ENCODE peak calls at places on chromosomes 13 and 19, in seven cellular contexts. W is amygdala, K is MM.1S, B is SW 1271, H is DMS153, N is left ventricle myocardium superior, A is C1 segment of cervical spinal cord. X is an unnamed sample.

GRCh38 chr13:110414283-110414682 is 107.2 kb downstream of the COL4A2 start:
- DNase-seq in A (no peak), H (no peak), W (no peak), K (no peak), N (no peak), B (no peak), X (no peak)

GRCh38 chr13:107968470-107968869 is 246.9 kb downstream of the LIG4 start:
- DNase-seq in K (no peak), N (no peak), H (no peak), B (no peak), A (no peak), W (no peak), X (no peak)

GRCh38 chr19:28541602-28542393 is 671.2 kb downstream of the UQCRFS1 start:
- DNase-seq in N (no peak), H (no peak), K (no peak), A (no peak), W (no peak), B (no peak), X (no peak)

GRCh38 chr13:51626749-51627148 is 42.5 kb downstream of the WDFY2 start:
- DNase-seq in B (no peak), A (no peak), W (no peak), H (no peak), K (no peak), N (peak; percentile 59), X (no peak)

GRCh38 chr19:9981406-9982260 is 28.7 kb downstream of the COL5A3 start:
- DNase-seq in K (no peak), A (no peak), W (no peak), B (no peak), H (no peak), N (no peak), X (no peak)

GRCh38 chr13:40503966-40504591 is 162.4 kb downstream of the FOXO1 start:
- DNase-seq in K (no peak), N (no peak), A (no peak), H (no peak), B (no peak), W (no peak), X (no peak)

GRCh38 chr19:40363128-40363527 is 14.6 kb downstream of the PLD3 start:
- DNase-seq in K (no peak), A (no peak), N (no peak), H (no peak), B (no peak), W (no peak), X (no peak)

GRCh38 chr13:89965252-89965651 is 1382.2 kb upstream of the MIR17HG start:
- DNase-seq in B (no peak), H (no peak), A (no peak), W (no peak), K (no peak), N (no peak), X (no peak)

GRCh38 chr13:112747256-112747655 is 57.4 kb downstream of the ATP11A start:
- DNase-seq in A (peak; percentile 9), B (no peak), N (no peak), W (no peak), K (no peak), H (no peak), X (no peak)

GRCh38 chr13:49806126-49806536 is 13.6 kb upstream of the KPNA3 start:
- DNase-seq in A (no peak), B (no peak), W (no peak), N (no peak), K (no peak), H (no peak), X (no peak)

GRCh38 chr13:39105110-39105509 is 66.9 kb downstream of the NHLRC3 start:
- DNase-seq in W (no peak), B (no peak), A (no peak), K (peak; percentile 29), H (peak; percentile 86), N (no peak), X (no peak)

GRCh38 chr13:46202956-46203355 is 8.8 kb upstream of the LRRC63 start:
- DNase-seq in K (no peak), H (no peak), B (no peak), A (no peak), N (no peak), W (no peak), X (no peak)

GRCh38 chr13:75876371-75877050 is 240.4 kb downstream of the LMO7 start:
- DNase-seq in A (peak; percentile 42), H (peak; percentile 20), B (peak; percentile 29), N (peak; percentile 46), W (no peak), K (peak; percentile 80), X (peak; percentile 26)

GRCh38 chr19:31350033-31350692 is 927 bp upstream of the TSHZ3 start:
- DNase-seq in K (no peak), A (no peak), H (no peak), N (peak; percentile 66), W (no peak), B (no peak), X (no peak)

GRCh38 chr19:14603990-14604387 is 21.1 kb downstream of the CLEC17A start:
- DNase-seq in H (no peak), W (no peak), B (no peak), A (no peak), N (no peak), K (no peak), X (no peak)

GRCh38 chr13:70107498-70108271 is at the start of gene ATXN8OS:
- DNase-seq in A (no peak), K (no peak), W (no peak), B (no peak), N (no peak), H (no peak), X (no peak)

GRCh38 chr19:47124937-47125668 is 5.5 kb upstream of the SAE1 start:
- DNase-seq in B (no peak), H (peak; percentile 63), N (no peak), A (peak; percentile 70), W (no peak), K (peak; percentile 55), X (no peak)

GRCh38 chr13:97141564-97142005 is 80.5 kb upstream of the MBNL2 start:
- DNase-seq in K (no peak), H (peak; percentile 81), N (no peak), W (no peak), A (no peak), B (peak; percentile 57), X (peak; percentile 71)

GRCh38 chr13:86383151-86383550 is 583.9 kb upstream of the SLITRK6 start:
- DNase-seq in H (peak; percentile 59), K (no peak), A (peak; percentile 52), N (no peak), W (no peak), B (no peak), X (no peak)

GRCh38 chr19:3674784-3675183 is 25.5 kb downstream of the PIP5K1C start:
- DNase-seq in N (no peak), H (no peak), K (no peak), B (no peak), W (no peak), A (no peak), X (no peak)

GRCh38 chr13:51874651-51875050 is 12.9 kb downstream of the CCDC70 start:
- DNase-seq in B (no peak), K (no peak), H (peak; percentile 17), N (no peak), W (no peak), A (no peak), X (no peak)

GRCh38 chr13:30978981-30979956 is 46.8 kb downstream of the TEX26 start:
- DNase-seq in H (peak; percentile 3), B (no peak), W (no peak), K (no peak), A (no peak), N (peak; percentile 49), X (no peak)

GRCh38 chr19:49875801-49876421 is 1.2 kb downstream of the AKT1S1 start:
- DNase-seq in W (no peak), B (no peak), H (no peak), N (peak; percentile 81), A (peak; percentile 81), K (peak; percentile 52), X (no peak)

GRCh38 chr19:10289836-10290438 is at the start of gene ICAM5:
- DNase-seq in B (no peak), W (no peak), K (no peak), A (no peak), N (no peak), H (no peak), X (no peak)

GRCh38 chr13:45598597-45598996 is 16.9 kb downstream of the ERICH6B start:
- DNase-seq in K (no peak), A (no peak), W (no peak), N (no peak), H (no peak), B (no peak), X (no peak)

GRCh38 chr19:51468545-51468920 is 9.8 kb upstream of the CEACAM18 start:
- DNase-seq in N (no peak), B (no peak), K (no peak), H (no peak), W (no peak), A (no peak), X (no peak)

GRCh38 chr13:101049166-101049850 is 367.0 kb downstream of the NALCN start:
- DNase-seq in N (no peak), W (no peak), A (no peak), B (no peak), K (no peak), H (no peak), X (no peak)

X was measured in AG04450.